ENCODE peak calls at places on chromosomes 7 and 10, in nine cellular contexts. X, Y, H, G, L, I, J, E and B are unnamed samples.

GRCh38 chr10:131726460-131726861 is 174.3 kb upstream of the PPP2R2D start:
- DNase-seq in G (no peak), J (no peak), L (peak), Y (peak), H (peak), I (no peak), X (no peak), E (no peak), B (no peak)

GRCh38 chr10:78253072-78253853 is 219.6 kb downstream of the RPS24 start:
- DNase-seq in L (no peak), E (no peak), Y (no peak), J (no peak), X (no peak), H (no peak), I (no peak), G (no peak), B (no peak)

GRCh38 chr7:76515999-76516443 is 5.7 kb downstream of the UPK3B start:
- DNase-seq in X (no peak), Y (no peak), H (peak), J (no peak), G (no peak), I (no peak), E (no peak), L (peak), B (peak)

GRCh38 chr10:2575460-2575859 is 491.9 kb upstream of the PFKP start:
- DNase-seq in E (no peak), X (no peak), G (no peak), L (no peak), I (no peak), H (no peak), Y (no peak), J (no peak), B (no peak)

GRCh38 chr7:33062023-33062781 is at the start of gene NT5C3A:
- DNase-seq in J (peak), H (peak), I (peak), X (no peak), G (no peak), L (peak), Y (peak), E (peak), B (no peak)

GRCh38 chr10:48523820-48524758 is 80.8 kb downstream of the ARHGAP22 start:
- DNase-seq in L (peak), H (peak), J (no peak), E (no peak), Y (no peak), G (no peak), I (peak), X (no peak), B (no peak)

GRCh38 chr7:43247757-43248156 is 135.3 kb downstream of the HECW1 start:
- DNase-seq in L (no peak), H (no peak), I (no peak), G (no peak), E (no peak), X (no peak), Y (no peak), J (no peak), B (no peak)

GRCh38 chr10:89337493-89337892 is 9.7 kb downstream of the IFIT3 start:
- DNase-seq in J (no peak), G (no peak), H (peak), X (no peak), E (peak), L (peak), Y (no peak), I (no peak), B (peak)

GRCh38 chr10:78473016-78473415 is 439.4 kb downstream of the RPS24 start:
- DNase-seq in X (no peak), G (no peak), I (no peak), Y (no peak), J (no peak), E (no peak), L (no peak), H (no peak), B (no peak)

GRCh38 chr7:50679218-50680007 is 103.3 kb downstream of the GRB10 start:
- DNase-seq in L (peak), X (no peak), E (peak), J (peak), I (no peak), G (no peak), Y (no peak), H (peak), B (no peak)

GRCh38 chr10:49357895-49358294 is 38.0 kb downstream of the DRGX start:
- DNase-seq in J (no peak), Y (no peak), H (no peak), E (no peak), G (no peak), L (no peak), X (no peak), I (no peak), B (no peak)

GRCh38 chr7:5441840-5442513 is 18.3 kb upstream of the TNRC18 start:
- DNase-seq in G (no peak), E (no peak), Y (no peak), L (no peak), X (no peak), I (no peak), H (no peak), J (no peak), B (no peak)

GRCh38 chr7:106664343-106664742 is 3.4 kb upstream of the CCDC71L start:
- DNase-seq in J (no peak), Y (no peak), G (no peak), X (no peak), I (no peak), H (no peak), L (no peak), E (no peak), B (no peak)
- H3K4me3 ChIP-seq in J (no peak), Y (no peak), G (no peak), X (no peak), I (no peak), H (no peak), L (no peak), E (no peak), B (no peak)

GRCh38 chr10:64773357-64773756 is 1252.2 kb downstream of the REEP3 start:
- DNase-seq in J (no peak), L (no peak), G (no peak), H (no peak), X (no peak), Y (no peak), I (no peak), E (no peak), B (no peak)

DNA sequence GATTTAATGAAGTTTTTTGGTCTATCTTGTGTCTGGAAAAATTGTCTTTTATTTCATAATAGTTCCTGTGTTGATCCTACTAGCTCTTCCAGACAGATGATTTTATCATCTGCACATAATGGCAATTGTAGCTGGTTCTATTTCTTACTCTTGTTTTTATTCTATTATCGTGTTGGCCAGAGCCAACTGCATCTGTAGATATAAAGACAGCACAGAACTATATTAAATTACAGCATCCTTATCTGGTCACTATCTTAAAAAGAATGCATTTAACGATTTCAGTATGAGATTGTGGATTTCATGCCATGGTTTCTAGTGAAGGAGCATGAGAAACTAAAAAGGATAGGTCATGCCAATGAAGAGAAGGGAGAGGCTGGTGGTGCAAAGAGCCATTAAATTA is 1250.1 kb downstream of the REEP3 start:
- DNase-seq in X (no peak), I (no peak), G (no peak), H (no peak), Y (no peak), E (no peak), L (no peak), J (no peak), B (no peak)
- H3K4me3 ChIP-seq in X (no peak), I (no peak), G (no peak), H (no peak), Y (no peak), E (no peak), L (no peak), J (no peak), B (no peak)

GRCh38 chr7:101813414-101814019 is 3.9 kb upstream of the CUX1 start:
- DNase-seq in H (no peak), G (no peak), L (no peak), Y (no peak), E (no peak), X (no peak), J (no peak), I (no peak), B (no peak)
- H3K4me3 ChIP-seq in H (peak), G (peak), L (peak), Y (peak), E (peak), X (peak), J (peak), I (peak), B (peak)

GRCh38 chr10:51838506-51838905 is 139.1 kb upstream of the CSTF2T start:
- DNase-seq in X (no peak), Y (no peak), E (no peak), H (no peak), I (no peak), L (no peak), J (no peak), G (no peak), B (no peak)
- H3K4me3 ChIP-seq in X (no peak), Y (no peak), E (no peak), H (no peak), I (no peak), L (no peak), J (no peak), G (no peak), B (no peak)

GRCh38 chr10:103585011-103585405 is 91.5 kb downstream of the NEURL1 start:
- DNase-seq in L (no peak), X (no peak), J (no peak), G (no peak), E (no peak), Y (no peak), H (no peak), I (no peak), B (no peak)

GRCh38 chr10:103584216-103585010 is 90.9 kb downstream of the NEURL1 start:
- DNase-seq in H (peak), E (peak), L (peak), Y (no peak), J (no peak), G (no peak), X (no peak), I (no peak), B (no peak)

GRCh38 chr10:103582331-103583123 is 89.0 kb downstream of the NEURL1 start:
- DNase-seq in J (no peak), I (no peak), X (no peak), G (no peak), H (no peak), L (no peak), E (no peak), Y (no peak), B (no peak)

GRCh38 chr10:103581499-103581898 is 88.0 kb downstream of the NEURL1 start:
- DNase-seq in I (no peak), H (no peak), Y (no peak), J (no peak), X (no peak), E (peak), G (no peak), L (no peak), B (no peak)

GRCh38 chr10:103583871-103584215 is 90.3 kb downstream of the NEURL1 start:
- DNase-seq in I (no peak), E (no peak), G (no peak), J (no peak), X (no peak), Y (no peak), H (no peak), L (no peak), B (no peak)
- H3K4me3 ChIP-seq in I (no peak), E (peak), G (peak), J (no peak), X (no peak), Y (no peak), H (peak), L (no peak), B (peak)

DNA sequence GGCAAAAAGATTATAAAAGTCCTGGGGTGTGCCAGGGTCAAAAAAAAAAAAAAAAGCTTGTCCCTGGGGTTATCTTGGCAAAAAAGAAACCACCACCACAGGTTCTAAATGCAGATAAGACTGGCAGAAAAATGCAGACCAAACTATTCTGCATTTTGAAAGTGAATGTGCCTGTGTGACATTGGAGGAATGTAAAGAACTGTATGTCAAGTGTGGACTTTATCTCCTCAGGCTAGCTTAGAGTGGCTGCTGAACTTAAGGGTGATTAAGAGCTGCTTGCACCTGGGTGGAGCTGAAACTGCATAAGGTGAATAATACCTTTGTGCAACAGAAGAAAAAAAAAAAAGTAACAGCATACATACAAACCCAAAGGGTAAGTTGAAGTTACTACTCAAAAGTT is 1.3 kb upstream of the NAPEPLD start:
- DNase-seq in G (no peak), E (peak), J (no peak), X (no peak), L (no peak), I (no peak), Y (no peak), H (no peak), B (no peak)
- H3K4me3 ChIP-seq in G (no peak), E (peak), J (no peak), X (no peak), L (peak), I (no peak), Y (no peak), H (no peak), B (no peak)

GRCh38 chr7:92296898-92297435 is 51.2 kb downstream of the ANKIB1 start:
- DNase-seq in E (no peak), L (no peak), Y (no peak), H (no peak), J (no peak), X (no peak), G (no peak), I (no peak), B (no peak)

GRCh38 chr7:92296235-92296634 is 50.5 kb downstream of the ANKIB1 start:
- DNase-seq in Y (no peak), L (no peak), E (no peak), I (no peak), G (no peak), J (no peak), H (no peak), X (no peak), B (no peak)

GRCh38 chr7:92295391-92295790 is 49.6 kb downstream of the ANKIB1 start:
- DNase-seq in X (no peak), G (no peak), J (peak), H (no peak), I (no peak), Y (no peak), E (no peak), L (peak), B (no peak)

GRCh38 chr7:92292981-92293380 is 47.2 kb downstream of the ANKIB1 start:
- DNase-seq in J (no peak), I (no peak), L (no peak), H (no peak), G (no peak), X (no peak), E (no peak), Y (no peak), B (no peak)

GRCh38 chr7:92293887-92294616 is 48.3 kb downstream of the ANKIB1 start:
- DNase-seq in E (no peak), H (no peak), J (peak), X (no peak), G (no peak), Y (no peak), L (peak), I (no peak), B (no peak)
- H3K4me3 ChIP-seq in E (no peak), H (no peak), J (peak), X (no peak), G (no peak), Y (no peak), L (no peak), I (peak), B (no peak)

GRCh38 chr7:150520145-150520544 is 5.5 kb downstream of the GIMAP7 start:
- DNase-seq in J (no peak), H (no peak), X (no peak), Y (no peak), E (peak), L (no peak), I (no peak), G (no peak), B (no peak)
- H3K4me3 ChIP-seq in J (no peak), H (no peak), X (no peak), Y (no peak), E (peak), L (no peak), I (no peak), G (no peak), B (no peak)

GRCh38 chr7:151460474-151460855 is 20.5 kb upstream of the CRYGN start:
- DNase-seq in L (no peak), Y (no peak), X (no peak), E (no peak), I (peak), G (no peak), H (peak), J (no peak), B (no peak)
- H3K4me3 ChIP-seq in L (no peak), Y (no peak), X (peak), E (no peak), I (peak), G (peak), H (peak), J (peak), B (peak)